ENCODE peak calls at places on chromosomes 2 and 18, in nine cellular contexts. O is GM23338, N is spleen, Q is sigmoid colon, X is transverse colon, K is K562, S is vagina, W is HepG2, H is stomach. Y is an unnamed sample.

GRCh38 chr2:69642709-69643601 is 584 bp downstream of the AAK1 start:
- DNase-seq in O (peak; percentile 75), N (peak; percentile 89), Q (peak; percentile 76), X (peak; percentile 43), K (peak; percentile 71), S (no peak), W (peak; percentile 85), H (no peak), Y (peak; percentile 82)

GRCh38 chr2:195612515-195613495 is 44.2 kb upstream of the SLC39A10 start:
- DNase-seq in O (peak; percentile 95), N (no peak), Q (no peak), X (no peak), K (no peak), S (no peak), W (peak; percentile 57), H (no peak), Y (peak; percentile 72)

GRCh38 chr18:62586781-62587487 is 64.1 kb downstream of the ZCCHC2 start:
- DNase-seq in O (no peak), N (no peak), Q (no peak), X (no peak), K (no peak), S (no peak), W (no peak), H (no peak), Y (no peak)

GRCh38 chr2:68362749-68363148 is 2.3 kb upstream of the PLEK start:
- DNase-seq in O (no peak), N (no peak), Q (no peak), X (no peak), K (no peak), S (no peak), W (no peak), H (no peak), Y (no peak)

GRCh38 chr2:96088340-96089335 is 27.7 kb downstream of the ADRA2B start:
- DNase-seq in O (no peak), N (peak; percentile 51), Q (peak; percentile 39), X (no peak), K (peak; percentile 4), S (peak; percentile 93), W (no peak), H (peak; percentile 23), Y (no peak)

GRCh38 chr18:40407913-40408312 is 1547.1 kb upstream of the PIK3C3 start:
- DNase-seq in O (no peak), N (no peak), Q (no peak), X (no peak), K (no peak), S (no peak), W (no peak), H (no peak), Y (no peak)

GRCh38 chr2:200966770-200967169 is 3.3 kb upstream of the ORC2 start:
- DNase-seq in O (no peak), N (no peak), Q (no peak), X (no peak), K (peak; percentile 35), S (no peak), W (no peak), H (no peak), Y (peak; percentile 59)

GRCh38 chr2:225334524-225334923 is 65.0 kb upstream of the NYAP2 start:
- DNase-seq in O (no peak), N (no peak), Q (no peak), X (no peak), K (no peak), S (no peak), W (no peak), H (no peak), Y (no peak)

GRCh38 chr2:20509766-20510490 is 63.1 kb downstream of the RHOB start:
- DNase-seq in O (peak; percentile 64), N (no peak), Q (peak; percentile 66), X (peak; percentile 61), K (peak; percentile 79), S (no peak), W (peak; percentile 76), H (peak; percentile 71), Y (no peak)

GRCh38 chr2:46188041-46188715 is 109.0 kb upstream of the EPAS1 start:
- DNase-seq in O (no peak), N (no peak), Q (no peak), X (no peak), K (no peak), S (no peak), W (no peak), H (no peak), Y (peak; percentile 61)

GRCh38 chr2:217924346-217924901 is 78.4 kb downstream of the TNS1 start:
- DNase-seq in O (no peak), N (no peak), Q (no peak), X (no peak), K (no peak), S (no peak), W (no peak), H (no peak), Y (no peak)

GRCh38 chr2:217919781-217920351 is 82.9 kb downstream of the TNS1 start:
- DNase-seq in O (peak; percentile 41), N (no peak), Q (peak; percentile 95), X (no peak), K (no peak), S (no peak), W (no peak), H (no peak), Y (peak; percentile 42)

GRCh38 chr2:217923007-217923686 is 79.6 kb downstream of the TNS1 start:
- DNase-seq in O (no peak), N (no peak), Q (no peak), X (no peak), K (no peak), S (no peak), W (no peak), H (no peak), Y (no peak)

GRCh38 chr2:217920879-217921603 is 81.8 kb downstream of the TNS1 start:
- DNase-seq in O (peak; percentile 64), N (no peak), Q (peak; percentile 91), X (no peak), K (no peak), S (no peak), W (no peak), H (no peak), Y (no peak)

GRCh38 chr2:217922101-217923006 is 80.4 kb downstream of the TNS1 start:
- DNase-seq in O (no peak), N (no peak), Q (peak; percentile 92), X (no peak), K (no peak), S (no peak), W (no peak), H (no peak), Y (no peak)
- H3K4me1 ChIP-seq in O (peaks cover 42% of the 10 kb centered on the region), N (peaks cover 100% of the 10 kb centered on the region), Q (peaks cover 100% of the 10 kb centered on the region), X (peaks cover 31% of the 10 kb centered on the region), K (no peaks in the 10 kb centered on the region), S (peaks cover 97% of the 10 kb centered on the region), W (peaks cover 60% of the 10 kb centered on the region), H (peaks cover 96% of the 10 kb centered on the region), Y (peaks cover 16% of the 10 kb centered on the region)

DNA sequence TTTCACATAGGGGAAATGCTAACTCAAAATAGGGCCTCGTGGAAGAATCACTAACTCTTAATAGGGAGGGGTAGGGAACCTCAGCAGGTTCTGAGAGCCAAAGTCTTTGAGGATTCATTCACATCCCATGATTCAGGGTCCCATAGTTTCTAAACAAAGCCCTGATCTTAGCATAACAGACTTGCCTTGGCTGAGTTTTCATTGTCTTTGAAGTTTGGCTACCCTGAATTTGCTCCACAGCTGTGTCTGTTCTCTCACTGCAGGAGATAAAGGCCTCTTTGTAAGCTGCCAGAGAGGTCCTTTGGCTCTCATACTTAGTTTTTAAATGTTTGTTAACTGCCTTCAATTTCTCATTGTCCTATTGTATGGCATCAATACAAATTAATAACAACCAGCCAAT is 54.5 kb downstream of the ZDBF2 start:
- DNase-seq in O (peak; percentile 48), N (no peak), Q (no peak), X (no peak), K (no peak), S (no peak), W (no peak), H (no peak), Y (no peak)
- TF ChIP-seq POLR2AphosphoS5 in O (no peak), N (no peak), Q (no peak), X (no peak), K (no peak), S (no peak), W (no peak), H (no peak), Y (no peak)

DNA sequence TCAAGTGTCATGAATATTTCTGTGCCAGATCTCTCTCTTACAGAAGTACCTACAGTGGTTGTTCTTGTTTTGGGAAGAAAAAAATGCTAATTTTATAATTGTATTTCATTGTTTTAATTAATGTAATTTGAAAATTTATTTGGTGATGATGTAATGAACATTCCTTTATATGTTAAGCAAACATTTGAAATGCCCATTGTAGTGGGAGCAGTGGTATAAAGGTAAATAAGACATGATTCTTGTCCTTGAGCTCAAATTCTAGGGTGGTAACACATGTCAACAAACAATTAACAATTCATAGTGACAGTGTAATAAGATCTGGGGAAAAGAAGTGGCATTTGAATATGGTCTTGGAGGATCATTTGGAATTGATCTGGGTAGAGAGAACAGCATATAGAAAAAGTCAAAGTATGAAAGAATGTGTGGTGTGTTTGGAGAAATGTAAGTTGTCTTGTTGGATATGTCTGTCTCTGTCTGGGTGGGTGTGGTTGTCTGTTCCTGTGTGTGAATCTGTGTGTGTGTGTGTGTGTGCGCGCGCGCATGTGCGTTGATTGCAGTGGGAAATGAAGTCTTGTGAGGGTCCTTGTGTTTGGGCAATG is 5.8 kb downstream of the PTPN4 start:
- DNase-seq in O (no peak), N (no peak), Q (no peak), X (no peak), K (no peak), S (no peak), W (peak; percentile 53), H (no peak), Y (no peak)
- H3K4me1 ChIP-seq in O (peaks cover 54% of the 10 kb centered on the region), N (peaks cover 49% of the 10 kb centered on the region), Q (peaks cover 29% of the 10 kb centered on the region), X (peaks cover 45% of the 10 kb centered on the region), K (peaks cover 13% of the 10 kb centered on the region), S (peaks cover 38% of the 10 kb centered on the region), W (peaks cover 78% of the 10 kb centered on the region), H (peaks cover 53% of the 10 kb centered on the region), Y (peaks cover 17% of the 10 kb centered on the region)

GRCh38 chr18:58407263-58407648 is 221.6 kb downstream of the ALPK2 start:
- DNase-seq in O (no peak), N (no peak), Q (no peak), X (no peak), K (no peak), S (no peak), W (peak; percentile 94), H (no peak), Y (no peak)

GRCh38 chr18:58407649-58408407 is 221.1 kb downstream of the ALPK2 start:
- DNase-seq in O (no peak), N (no peak), Q (no peak), X (no peak), K (no peak), S (no peak), W (peak; percentile 100), H (no peak), Y (no peak)

GRCh38 chr18:58411323-58411722 is 217.6 kb downstream of the ALPK2 start:
- DNase-seq in O (no peak), N (no peak), Q (no peak), X (no peak), K (no peak), S (no peak), W (no peak), H (no peak), Y (no peak)

GRCh38 chr18:58409802-58410445 is 219.0 kb downstream of the ALPK2 start:
- DNase-seq in O (no peak), N (no peak), Q (no peak), X (no peak), K (no peak), S (no peak), W (peak; percentile 46), H (no peak), Y (no peak)

DNA sequence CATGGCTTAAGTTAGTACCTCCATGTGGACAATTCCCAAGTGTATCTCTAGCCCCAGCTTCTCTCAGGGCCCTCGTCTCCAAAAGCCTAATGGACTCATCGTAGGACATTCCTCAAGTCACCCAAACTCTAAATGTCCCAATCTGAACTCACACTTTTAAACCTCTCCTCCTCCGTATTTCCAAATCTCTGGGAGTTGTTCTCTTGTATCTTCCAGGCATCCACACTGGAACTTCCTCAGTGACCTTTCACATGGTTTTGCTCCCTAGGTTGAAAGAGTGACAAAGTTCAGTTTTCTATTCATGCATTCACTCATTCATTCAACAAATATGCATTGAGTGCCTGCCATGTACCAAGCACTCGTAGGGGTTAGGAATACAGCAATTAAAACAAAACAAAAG is 220.2 kb downstream of the ALPK2 start:
- DNase-seq in O (no peak), N (no peak), Q (no peak), X (no peak), K (no peak), S (no peak), W (peak; percentile 46), H (no peak), Y (no peak)
- TF ChIP-seq POLR2AphosphoS5 in O (no peak), N (no peak), Q (no peak), X (no peak), K (no peak), S (no peak), W (peak; percentile 38), H (no peak), Y (no peak)

Y was measured in endothelial cell of umbilical vein.